ENCODE peak calls at places on chromosomes 16 and 17, in six cellular contexts. J is right atrium auricular region, H is K562, K is keratinocyte, C is upper lobe of left lung, R is H9. S is an unnamed sample.

GRCh38 chr16:53085539-53086450 is 31.0 kb downstream of the CHD9 start:
- DNase-seq in J (no peak), R (no peak), H (no peak), K (no peak), C (no peak), S (peak; percentile 75)

GRCh38 chr17:71667661-71668060 is 453.2 kb upstream of the SOX9 start:
- DNase-seq in H (no peak), R (no peak), K (no peak), J (no peak), C (no peak), S (no peak)

GRCh38 chr16:81035398-81035974 is at the start of gene ATMIN:
- DNase-seq in H (peak; percentile 96), R (peak; percentile 93), K (peak; percentile 49), J (peak; percentile 72), C (peak; percentile 89), S (peak; percentile 91)

GRCh38 chr17:32871736-32872135 is 5.2 kb downstream of the MYO1D start:
- DNase-seq in J (no peak), C (peak; percentile 27), R (no peak), H (no peak), K (no peak), S (no peak)

GRCh38 chr17:42247734-42248133 is 28.5 kb downstream of the STAT5B start:
- DNase-seq in R (no peak), J (no peak), H (no peak), K (no peak), C (peak; percentile 46), S (peak; percentile 23)

GRCh38 chr16:84517366-84517765 is 12.9 kb upstream of the MEAK7 start:
- DNase-seq in J (no peak), R (no peak), K (no peak), C (no peak), H (no peak), S (peak; percentile 33)

GRCh38 chr17:28925912-28926365 is 23.1 kb upstream of the DHRS13 start:
- DNase-seq in K (no peak), C (peak; percentile 39), H (no peak), J (no peak), R (no peak), S (no peak)

GRCh38 chr16:83433201-83433600 is 374.6 kb upstream of the HSBP1 start:
- DNase-seq in R (no peak), C (no peak), J (no peak), K (no peak), H (no peak), S (no peak)

GRCh38 chr17:64200080-64201042 is 62.7 kb downstream of the TEX2 start:
- DNase-seq in C (no peak), H (no peak), K (no peak), J (no peak), R (no peak), S (no peak)

GRCh38 chr16:67781548-67781921 is 24.8 kb downstream of the RANBP10 start:
- DNase-seq in C (no peak), H (peak; percentile 38), J (no peak), K (no peak), R (no peak), S (no peak)

GRCh38 chr17:81869221-81870154 is 1.6 kb downstream of the ARHGDIA start:
- DNase-seq in K (no peak), C (no peak), J (no peak), R (peak; percentile 86), H (peak; percentile 76), S (peak; percentile 78)

GRCh38 chr16:977096-977701 is 4.4 kb upstream of the SOX8 start:
- DNase-seq in C (no peak), K (no peak), R (no peak), J (no peak), H (no peak), S (no peak)

GRCh38 chr17:9273334-9274118 is 252.2 kb downstream of the NTN1 start:
- DNase-seq in J (peak; percentile 61), R (no peak), K (no peak), H (no peak), C (no peak), S (no peak)

GRCh38 chr16:2481676-2482075 is 6.7 kb downstream of the TBC1D24 start:
- DNase-seq in H (no peak), K (no peak), R (no peak), C (no peak), J (no peak), S (no peak)

GRCh38 chr17:63039342-63039741 is 73.3 kb downstream of the TANC2 start:
- DNase-seq in H (no peak), R (no peak), J (no peak), K (no peak), C (no peak), S (peak; percentile 9)

GRCh38 chr16:31421587-31421986 is 6.6 kb downstream of the COX6A2 start:
- DNase-seq in K (no peak), H (no peak), R (no peak), J (no peak), C (no peak), S (no peak)

GRCh38 chr16:71526111-71526998 is at the start of gene CHST4:
- DNase-seq in K (no peak), R (peak; percentile 94), J (no peak), H (no peak), C (no peak), S (no peak)

GRCh38 chr17:10815318-10815717 is 11.4 kb upstream of the TMEM238L start:
- DNase-seq in H (no peak), R (no peak), C (no peak), K (no peak), J (no peak), S (no peak)

GRCh38 chr16:89489731-89490385 is 503 bp downstream of the ANKRD11 start:
- DNase-seq in R (no peak), H (no peak), J (no peak), C (no peak), K (no peak), S (no peak)

GRCh38 chr17:59220328-59221158 is at the start of gene GDPD1:
- DNase-seq in H (peak; percentile 95), J (peak; percentile 92), K (peak; percentile 65), R (peak; percentile 99), C (peak; percentile 99), S (peak; percentile 99)

GRCh38 chr17:65783845-65784334 is 222.4 kb upstream of the AXIN2 start:
- DNase-seq in H (no peak), C (no peak), K (no peak), J (no peak), R (no peak), S (no peak)

GRCh38 chr17:19372439-19372838 is 5.9 kb upstream of the MAPK7 start:
- DNase-seq in R (peak; percentile 31), C (no peak), K (no peak), H (no peak), J (no peak), S (no peak)

GRCh38 chr16:27708651-27709050 is 158.7 kb downstream of the KATNIP start:
- DNase-seq in K (no peak), H (no peak), C (peak; percentile 6), R (no peak), J (no peak), S (no peak)

GRCh38 chr17:50362661-50363060 is 10.3 kb downstream of the MRPL27 start:
- DNase-seq in J (no peak), K (no peak), R (no peak), H (no peak), C (no peak), S (no peak)

GRCh38 chr16:2734844-2735243 is 14.8 kb upstream of the PRSS27 start:
- DNase-seq in R (no peak), H (no peak), C (no peak), J (no peak), K (no peak), S (no peak)

GRCh38 chr17:17975441-17975840 is 2.8 kb downstream of the DRC3 start:
- DNase-seq in H (no peak), C (no peak), K (no peak), J (no peak), R (no peak), S (no peak)

DNA sequence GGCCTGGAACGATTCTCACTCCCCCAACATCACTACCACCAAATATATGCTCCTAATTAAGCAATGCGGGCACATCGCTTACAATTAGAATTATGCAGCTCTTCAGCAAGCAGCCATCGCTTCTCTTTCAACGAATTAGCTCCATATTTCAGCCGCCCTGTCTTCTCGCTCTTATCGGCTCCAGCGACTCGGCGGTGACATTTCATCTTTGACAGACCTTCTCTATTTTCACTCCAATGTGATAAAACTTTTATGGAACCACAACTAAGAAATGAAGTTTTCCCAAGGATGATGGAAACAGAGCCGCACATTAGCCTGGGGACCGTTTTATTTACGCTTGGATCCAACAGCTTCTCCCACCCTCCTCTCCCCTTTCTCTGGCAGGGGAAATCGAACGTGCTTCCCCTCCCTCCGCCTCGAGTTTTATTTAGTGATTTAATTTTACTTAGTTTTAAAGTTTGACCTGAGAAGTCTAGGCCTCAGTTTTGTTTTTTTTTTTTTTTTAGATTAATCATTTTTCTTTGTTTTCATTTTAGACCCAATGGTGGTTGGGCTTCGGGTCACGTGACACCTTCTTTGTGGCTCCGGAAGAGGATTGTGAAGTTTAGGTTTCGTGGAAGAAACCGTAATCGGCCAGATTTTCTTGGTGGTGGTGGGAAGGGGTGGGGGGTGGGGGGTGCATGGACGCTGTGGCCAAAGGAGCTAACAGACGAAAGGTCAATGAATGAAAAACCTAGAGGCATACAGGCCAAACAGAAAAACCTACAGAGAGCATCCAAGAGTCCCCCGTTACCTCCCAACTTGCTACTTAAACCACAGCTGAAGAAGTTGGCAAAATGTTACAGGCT is 3.2 kb upstream of the HOXB2 start:
- DNase-seq in R (no peak), C (no peak), H (peak; percentile 82), J (peak; percentile 73), K (no peak), S (no peak)
- H3K4me1 ChIP-seq in R (peaks cover 3% of the 10 kb centered on the region), C (peaks cover 14% of the 10 kb centered on the region), H (peaks cover 45% of the 10 kb centered on the region), J (peaks cover 18% of the 10 kb centered on the region), K (peaks cover 5% of the 10 kb centered on the region), S (no peaks in the 10 kb centered on the region)

GRCh38 chr17:43330876-43331639 is 67.7 kb upstream of the ARL4D start:
- DNase-seq in J (no peak), H (no peak), K (no peak), R (no peak), C (no peak), S (no peak)
- TF ChIP-seq CTCF in J (no peak), H (peak; percentile 30), K (no peak), R (peak; percentile 31), C (no peak), S (peak; percentile 32)

GRCh38 chr17:57531078-57531477 is 214.0 kb downstream of the CCDC182 start:
- DNase-seq in C (no peak), H (no peak), J (no peak), R (no peak), K (no peak), S (no peak)
- H3K4me1 ChIP-seq in C (peaks cover 11% of the 10 kb centered on the region), H (peaks cover 17% of the 10 kb centered on the region), J (peaks cover 33% of the 10 kb centered on the region), R (peaks cover 18% of the 10 kb centered on the region), K (no peaks in the 10 kb centered on the region), S (peaks cover 87% of the 10 kb centered on the region)

DNA sequence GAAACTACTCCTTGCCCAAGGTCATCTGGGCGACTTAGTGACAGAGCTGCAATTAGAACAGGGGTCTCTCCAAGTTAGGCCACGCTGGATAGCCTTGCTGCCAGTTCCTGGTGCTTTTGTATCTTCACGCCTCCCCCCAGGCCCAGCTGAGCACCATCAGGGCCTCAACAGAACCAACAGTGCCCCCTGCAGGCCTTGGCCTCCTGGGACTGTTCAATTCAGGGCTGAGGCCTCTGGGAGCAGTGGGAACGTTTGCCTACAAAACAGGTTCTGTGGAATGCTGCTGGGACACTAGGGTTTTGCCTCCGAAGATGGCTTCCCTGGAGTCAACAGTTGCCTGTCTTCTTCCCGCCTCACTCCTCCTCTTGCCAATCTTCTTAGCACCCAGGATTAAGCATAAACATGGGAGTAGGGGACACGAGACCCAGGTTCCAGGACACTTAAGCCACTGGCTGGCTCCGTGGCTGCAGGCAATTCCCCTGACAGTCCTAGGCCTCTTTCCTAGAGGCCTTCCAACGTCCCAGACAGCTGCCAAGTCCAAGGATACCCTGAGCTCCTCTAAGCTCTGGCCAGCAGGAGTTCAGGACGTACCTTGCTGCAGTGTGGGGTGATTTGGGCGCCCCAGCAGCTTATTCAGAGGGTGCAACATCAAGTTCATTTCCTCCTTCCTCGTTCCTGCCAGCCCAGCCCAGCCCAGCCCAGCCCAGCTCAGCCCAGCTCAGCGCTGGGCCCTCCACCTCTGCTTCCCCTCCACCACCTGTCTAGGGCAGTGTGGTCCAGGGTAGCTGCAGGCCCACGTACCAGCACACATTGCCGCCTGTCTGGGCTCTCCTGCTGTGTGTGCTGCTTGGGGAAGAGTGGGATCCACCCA is 246.6 kb upstream of the RPL38 start:
- DNase-seq in K (no peak), R (peak; percentile 95), J (no peak), H (peak; percentile 75), C (peak; percentile 36), S (peak; percentile 85)
- TF ChIP-seq CTCF in K (peak; percentile 34), R (peak; percentile 91), J (no peak), H (peak; percentile 71), C (peak; percentile 46), S (peak; percentile 82)